ENCODE peak calls at places on chromosome 13, in nine cellular contexts. X is GM04503, P is mesendoderm, T is AG04450, M is A172, N is anterior cingulate cortex, B is AG09319, J is LoVo, L is neural crest cell. K is an unnamed sample.

GRCh38 chr13:66114127-66114526 is 1116.0 kb downstream of the PCDH9 start:
- DNase-seq in B (peak), N (no peak), X (peak), P (no peak), J (no peak), M (no peak), T (no peak), L (no peak), K (no peak)

GRCh38 chr13:42001580-42001979 is 40.7 kb upstream of the VWA8 start:
- DNase-seq in B (peak), M (peak), N (no peak), J (no peak), P (peak), X (peak), L (no peak), T (peak), K (peak)

GRCh38 chr13:80305737-80306136 is 35.2 kb downstream of the SPRY2 start:
- DNase-seq in B (no peak), J (no peak), L (no peak), M (no peak), X (no peak), T (no peak), P (no peak), N (no peak), K (no peak)

GRCh38 chr13:110932588-110932987 is 17.7 kb upstream of the ANKRD10 start:
- DNase-seq in J (no peak), M (no peak), L (no peak), B (no peak), X (no peak), N (no peak), T (no peak), P (no peak), K (no peak)

GRCh38 chr13:59356607-59357006 is 807.1 kb downstream of the DIAPH3 start:
- DNase-seq in J (no peak), T (peak), L (no peak), X (no peak), P (no peak), B (no peak), N (no peak), M (no peak), K (no peak)

GRCh38 chr13:114019367-114019766 is 45.5 kb upstream of the C13orf46 start:
- DNase-seq in N (no peak), M (peak), B (no peak), J (no peak), P (peak), L (no peak), X (no peak), T (no peak), K (peak)

GRCh38 chr13:112587767-112588489 is at the start of gene TUBGCP3:
- DNase-seq in P (peak), X (no peak), T (peak), M (peak), N (peak), L (peak), B (peak), J (peak), K (peak)

GRCh38 chr13:114173261-114173660 is 5.8 kb upstream of the CFAP97D2 start:
- DNase-seq in J (no peak), T (no peak), L (no peak), P (no peak), X (no peak), M (no peak), B (no peak), N (no peak), K (no peak)

GRCh38 chr13:86684402-86684801 is 885.2 kb upstream of the SLITRK6 start:
- DNase-seq in B (no peak), N (no peak), J (no peak), M (no peak), L (no peak), X (no peak), T (no peak), P (no peak), K (no peak)

GRCh38 chr13:39311619-39312018 is 273.4 kb downstream of the NHLRC3 start:
- DNase-seq in P (no peak), X (no peak), N (no peak), M (peak), J (no peak), T (no peak), B (no peak), L (no peak), K (no peak)

GRCh38 chr13:97388385-97388784 is 45.6 kb upstream of the RAP2A start:
- DNase-seq in L (no peak), M (no peak), B (no peak), X (no peak), T (no peak), P (no peak), N (no peak), J (no peak), K (no peak)

GRCh38 chr13:49220035-49220855 is at the start of gene MLNR:
- DNase-seq in N (no peak), T (no peak), L (peak), X (no peak), B (no peak), P (peak), M (no peak), J (no peak), K (no peak)

GRCh38 chr13:20989883-20990282 is 71.5 kb downstream of the LATS2 start:
- DNase-seq in B (no peak), X (no peak), L (no peak), T (no peak), M (no peak), J (no peak), N (no peak), P (no peak), K (no peak)

GRCh38 chr13:77660841-77661250 is 36.6 kb upstream of the SLAIN1 start:
- DNase-seq in T (no peak), M (no peak), P (no peak), J (no peak), L (no peak), B (no peak), N (no peak), X (no peak), K (no peak)

GRCh38 chr13:35472308-35473008 is 4.0 kb downstream of the MAB21L1 start:
- DNase-seq in X (no peak), L (no peak), P (peak), N (no peak), J (no peak), B (no peak), M (no peak), T (no peak), K (no peak)

GRCh38 chr13:79937311-79938243 is 403.3 kb downstream of the SPRY2 start:
- DNase-seq in L (no peak), P (no peak), N (peak), X (no peak), B (no peak), M (peak), J (no peak), T (no peak), K (no peak)

GRCh38 chr13:112442483-112443090 is 66.4 kb downstream of the SPACA7 start:
- DNase-seq in X (no peak), T (no peak), M (no peak), B (no peak), P (peak), L (no peak), N (no peak), J (no peak), K (no peak)

GRCh38 chr13:40390290-40391008 is 276.0 kb downstream of the FOXO1 start:
- DNase-seq in M (no peak), X (no peak), P (no peak), B (no peak), L (no peak), N (no peak), T (no peak), J (no peak), K (no peak)

GRCh38 chr13:45811891-45812583 is 39.5 kb downstream of the SIAH3 start:
- DNase-seq in T (no peak), N (no peak), X (no peak), P (no peak), M (peak), J (no peak), L (no peak), B (no peak), K (no peak)

GRCh38 chr13:113565526-113566226 is 18.9 kb upstream of the TFDP1 start:
- DNase-seq in P (no peak), T (no peak), N (no peak), M (no peak), L (no peak), B (no peak), X (no peak), J (no peak), K (no peak)

GRCh38 chr13:20131057-20131832 is 29.6 kb downstream of the GJA3 start:
- DNase-seq in T (no peak), X (no peak), J (no peak), M (no peak), P (no peak), B (no peak), L (no peak), N (no peak), K (no peak)

GRCh38 chr13:45468676-45469075 is 3.9 kb downstream of the COG3 start:
- DNase-seq in N (no peak), J (no peak), P (no peak), T (no peak), L (no peak), B (no peak), M (no peak), X (no peak), K (no peak)

GRCh38 chr13:24159921-24160324 is 597 bp upstream of the SPATA13 start:
- DNase-seq in M (no peak), P (peak), J (no peak), L (peak), B (no peak), T (no peak), N (no peak), X (no peak), K (no peak)

GRCh38 chr13:113634279-113635047 is 23.5 kb downstream of the ATP4B start:
- DNase-seq in P (no peak), B (no peak), M (no peak), X (no peak), J (no peak), L (no peak), T (no peak), N (no peak), K (no peak)

GRCh38 chr13:98838776-98839175 is 86.3 kb upstream of the SLC15A1 start:
- DNase-seq in P (no peak), M (no peak), J (no peak), L (no peak), X (no peak), B (no peak), T (no peak), N (no peak), K (no peak)

GRCh38 chr13:43046259-43046658 is 22.9 kb downstream of the DNAJC15 start:
- DNase-seq in B (no peak), X (no peak), P (no peak), M (no peak), J (no peak), T (no peak), L (no peak), N (no peak), K (no peak)

GRCh38 chr13:113584870-113585671 is 518 bp downstream of the TFDP1 start:
- DNase-seq in N (no peak), T (no peak), X (no peak), P (peak), L (no peak), B (no peak), M (no peak), J (no peak), K (no peak)

GRCh38 chr13:110519046-110519445 is 42.5 kb downstream of the RAB20 start:
- DNase-seq in N (no peak), P (no peak), T (no peak), M (no peak), B (no peak), X (no peak), J (no peak), L (no peak), K (no peak)

GRCh38 chr13:33016414-33017409 is at the start of gene KL:
- DNase-seq in X (no peak), P (peak), L (peak), M (no peak), J (no peak), T (no peak), B (no peak), N (no peak), K (no peak)

GRCh38 chr13:26965976-26966375 is 205.4 kb upstream of the GPR12 start:
- DNase-seq in X (no peak), J (no peak), M (no peak), B (no peak), T (peak), N (peak), L (no peak), P (no peak), K (no peak)

GRCh38 chr13:49113526-49114286 is 106.4 kb upstream of the MLNR start:
- DNase-seq in L (no peak), T (peak), N (no peak), B (peak), X (no peak), P (peak), M (peak), J (no peak), K (peak)

GRCh38 chr13:61463027-61463426 is 47.4 kb upstream of the PCDH20 start:
- DNase-seq in B (no peak), M (no peak), L (no peak), X (no peak), N (no peak), P (no peak), J (no peak), T (no peak), K (peak)